ENCODE peak calls at places on chromosomes 4 and X, in ten cellular contexts. T, H, L, Q, Y, I, W, K, B and M are unnamed samples.

GRCh38 chr4:60019180-60019579 is 1180.9 kb upstream of the ADGRL3 start:
- DNase-seq in T (no peak), H (no peak), L (no peak), Q (no peak), Y (no peak), I (no peak), W (no peak), K (no peak), B (no peak), M (no peak)

GRCh38 chrX:48826876-48827653 is 752 bp downstream of the ERAS start:
- DNase-seq in T (no peak), H (no peak), L (no peak), Q (no peak), Y (no peak), I (no peak), W (no peak), K (no peak), B (no peak), M (no peak)

GRCh38 chr4:145735777-145736176 is 55.8 kb downstream of the C4orf51 start:
- DNase-seq in T (no peak), H (no peak), L (no peak), Q (no peak), Y (no peak), I (no peak), W (no peak), K (no peak), B (no peak), M (no peak)

GRCh38 chr4:11010624-11011023 is 326.1 kb upstream of the CLNK start:
- DNase-seq in T (no peak), H (no peak), L (no peak), Q (no peak), Y (no peak), I (no peak), W (no peak), K (no peak), B (no peak), M (no peak)

GRCh38 chr4:108345862-108346530 is 177.3 kb upstream of the LEF1 start:
- DNase-seq in T (no peak), H (no peak), L (no peak), Q (no peak), Y (no peak), I (peak; percentile 90), W (no peak), K (no peak), B (no peak), M (no peak)

GRCh38 chrX:25105251-25105650 is 89.5 kb upstream of the ARX start:
- DNase-seq in T (no peak), H (no peak), L (no peak), Q (no peak), Y (peak; percentile 46), I (no peak), W (no peak), K (peak; percentile 62), B (no peak), M (peak; percentile 52)

GRCh38 chrX:39845289-39845688 is 252.5 kb downstream of the BCOR start:
- DNase-seq in T (no peak), H (no peak), L (no peak), Q (no peak), Y (no peak), I (no peak), W (no peak), K (no peak), B (no peak), M (peak; percentile 57)

GRCh38 chrX:148501121-148502066 is 977 bp downstream of the AFF2 start:
- DNase-seq in T (no peak), H (no peak), L (no peak), Q (no peak), Y (peak; percentile 75), I (peak; percentile 13), W (no peak), K (peak; percentile 55), B (no peak), M (no peak)

GRCh38 chr4:61086357-61086756 is 113.8 kb upstream of the ADGRL3 start:
- DNase-seq in T (no peak), H (no peak), L (no peak), Q (no peak), Y (no peak), I (no peak), W (no peak), K (peak; percentile 22), B (no peak), M (no peak)

GRCh38 chr4:111362891-111363290 is 740.0 kb upstream of the PITX2 start:
- DNase-seq in T (no peak), H (no peak), L (no peak), Q (no peak), Y (no peak), I (no peak), W (no peak), K (peak; percentile 13), B (no peak), M (no peak)

GRCh38 chr4:169102011-169102410 is 92.0 kb upstream of the CBR4 start:
- DNase-seq in T (no peak), H (no peak), L (no peak), Q (no peak), Y (no peak), I (no peak), W (no peak), K (no peak), B (no peak), M (no peak)

GRCh38 chrX:130896816-130897508 is 6.0 kb downstream of the ENOX2 start:
- DNase-seq in T (no peak), H (no peak), L (no peak), Q (no peak), Y (no peak), I (no peak), W (no peak), K (no peak), B (no peak), M (peak; percentile 57)

GRCh38 chrX:29388509-29388908 is 801.3 kb downstream of the IL1RAPL1 start:
- DNase-seq in T (no peak), H (no peak), L (no peak), Q (no peak), Y (no peak), I (no peak), W (no peak), K (no peak), B (no peak), M (no peak)

GRCh38 chrX:9339603-9340569 is 125.0 kb upstream of the TBL1X start:
- DNase-seq in T (no peak), H (no peak), L (no peak), Q (no peak), Y (peak; percentile 71), I (no peak), W (no peak), K (no peak), B (no peak), M (peak; percentile 16)

GRCh38 chr4:138236035-138236434 is 6.1 kb downstream of the SLC7A11 start:
- DNase-seq in T (no peak), H (no peak), L (no peak), Q (no peak), Y (no peak), I (no peak), W (no peak), K (no peak), B (no peak), M (no peak)

GRCh38 chr4:25088342-25088952 is 57.7 kb upstream of the LGI2 start:
- DNase-seq in T (no peak), H (no peak), L (no peak), Q (no peak), Y (no peak), I (no peak), W (no peak), K (no peak), B (no peak), M (peak; percentile 18)

GRCh38 chrX:20315140-20315539 is 48.4 kb upstream of the RPS6KA3 start:
- DNase-seq in T (no peak), H (no peak), L (no peak), Q (no peak), Y (peak; percentile 38), I (no peak), W (no peak), K (no peak), B (no peak), M (no peak)

GRCh38 chr4:158025131-158025530 is 147.7 kb downstream of the GASK1B start:
- DNase-seq in T (no peak), H (no peak), L (no peak), Q (no peak), Y (no peak), I (peak; percentile 26), W (no peak), K (no peak), B (no peak), M (no peak)

GRCh38 chr4:105179539-105180401 is 33.1 kb downstream of the TET2 start:
- DNase-seq in T (no peak), H (no peak), L (no peak), Q (no peak), Y (no peak), I (no peak), W (no peak), K (no peak), B (no peak), M (no peak)

GRCh38 chr4:87109945-87110344 is 110.5 kb downstream of the KLHL8 start:
- DNase-seq in T (no peak), H (no peak), L (no peak), Q (no peak), Y (no peak), I (no peak), W (no peak), K (no peak), B (no peak), M (no peak)

GRCh38 chrX:39762266-39762841 is 335.4 kb downstream of the BCOR start:
- DNase-seq in T (no peak), H (no peak), L (no peak), Q (no peak), Y (no peak), I (peak; percentile 64), W (no peak), K (no peak), B (no peak), M (no peak)

GRCh38 chrX:72123471-72124185 is 8.1 kb downstream of the RTL5 start:
- DNase-seq in T (no peak), H (no peak), L (no peak), Q (no peak), Y (peak; percentile 95), I (peak; percentile 23), W (no peak), K (peak; percentile 82), B (no peak), M (peak; percentile 90)

GRCh38 chr4:144174401-144175067 is 34.0 kb upstream of the GYPA start:
- DNase-seq in T (no peak), H (no peak), L (no peak), Q (no peak), Y (peak; percentile 16), I (peak; percentile 62), W (no peak), K (peak; percentile 67), B (peak; percentile 0), M (peak; percentile 52)

GRCh38 chr4:184510431-184510830 is 36.1 kb upstream of the IRF2 start:
- DNase-seq in T (no peak), H (no peak), L (no peak), Q (no peak), Y (no peak), I (peak; percentile 23), W (no peak), K (no peak), B (no peak), M (no peak)

GRCh38 chrX:24513416-24513815 is 48.3 kb downstream of the PDK3 start:
- DNase-seq in T (no peak), H (no peak), L (no peak), Q (no peak), Y (no peak), I (no peak), W (no peak), K (no peak), B (no peak), M (no peak)

GRCh38 chrX:124383367-124383766 is 37.0 kb downstream of the SH2D1A start:
- DNase-seq in T (no peak), H (no peak), L (no peak), Q (no peak), Y (no peak), I (no peak), W (no peak), K (no peak), B (no peak), M (no peak)

GRCh38 chr4:56469489-56470210 is 2.2 kb downstream of the SRP72 start:
- DNase-seq in T (no peak), H (no peak), L (no peak), Q (no peak), Y (no peak), I (no peak), W (no peak), K (no peak), B (no peak), M (no peak)

GRCh38 chr4:148065069-148065468 is 333.2 kb downstream of the ARHGAP10 start:
- DNase-seq in T (no peak), H (no peak), L (peak; percentile 36), Q (no peak), Y (no peak), I (no peak), W (no peak), K (no peak), B (no peak), M (no peak)